ENCODE peak calls at places on chromosome 6, in four cellular contexts. One of them, this sample, is unnamed.

GRCh38 chr6:33205172-33206026 is 944 bp downstream of the HSD17B8 start:
- DNase-seq in MM.1S: peak
- DNase-seq in nephron progenitor cell: no peak
- DNase-seq in psoas muscle: peak
- DNase-seq in this sample: peak

GRCh38 chr6:82906489-82906888 is 159.2 kb downstream of the UBE3D start:
- DNase-seq in nephron progenitor cell: no peak
- DNase-seq in psoas muscle: no peak
- DNase-seq in MM.1S: peak
- DNase-seq in this sample: peak

GRCh38 chr6:7115452-7116223 is 7.9 kb downstream of the RREB1 start:
- DNase-seq in nephron progenitor cell: no peak
- DNase-seq in MM.1S: no peak
- DNase-seq in psoas muscle: no peak
- DNase-seq in this sample: no peak

GRCh38 chr6:55782275-55782674 is 93.1 kb downstream of the BMP5 start:
- DNase-seq in nephron progenitor cell: no peak
- DNase-seq in MM.1S: no peak
- DNase-seq in psoas muscle: no peak
- DNase-seq in this sample: peak

GRCh38 chr6:75326557-75327258 is 42.1 kb upstream of the TMEM30A start:
- DNase-seq in psoas muscle: no peak
- DNase-seq in MM.1S: no peak
- DNase-seq in nephron progenitor cell: no peak
- DNase-seq in this sample: peak

GRCh38 chr6:33123732-33124524 is 48.1 kb downstream of the HLA-DPB1 start:
- DNase-seq in psoas muscle: no peak
- DNase-seq in MM.1S: peak
- DNase-seq in nephron progenitor cell: peak
- DNase-seq in this sample: peak

GRCh38 chr6:158327216-158327615 is 15.0 kb downstream of the TULP4 start:
- DNase-seq in MM.1S: no peak
- DNase-seq in psoas muscle: no peak
- DNase-seq in nephron progenitor cell: no peak
- DNase-seq in this sample: no peak

GRCh38 chr6:150881911-150882481 is 16.5 kb downstream of the MTHFD1L start:
- DNase-seq in psoas muscle: no peak
- DNase-seq in nephron progenitor cell: no peak
- DNase-seq in MM.1S: no peak
- DNase-seq in this sample: peak

GRCh38 chr6:137933696-137934095 is 66.6 kb downstream of the TNFAIP3 start:
- DNase-seq in MM.1S: no peak
- DNase-seq in nephron progenitor cell: no peak
- DNase-seq in psoas muscle: peak
- DNase-seq in this sample: no peak

GRCh38 chr6:128731249-128732165 is 151.4 kb upstream of the LAMA2 start:
- DNase-seq in psoas muscle: no peak
- DNase-seq in nephron progenitor cell: peak
- DNase-seq in MM.1S: peak
- DNase-seq in this sample: peak

GRCh38 chr6:61868507-61869080 is 417.4 kb downstream of the KHDRBS2 start:
- DNase-seq in psoas muscle: no peak
- DNase-seq in nephron progenitor cell: no peak
- DNase-seq in MM.1S: no peak
- DNase-seq in this sample: no peak

GRCh38 chr6:142372348-142372747 is 70.5 kb downstream of the ADGRG6 start:
- DNase-seq in MM.1S: no peak
- DNase-seq in nephron progenitor cell: no peak
- DNase-seq in psoas muscle: no peak
- DNase-seq in this sample: no peak

GRCh38 chr6:24520929-24521546 is 26.3 kb downstream of the ALDH5A1 start:
- DNase-seq in MM.1S: peak
- DNase-seq in nephron progenitor cell: peak
- DNase-seq in psoas muscle: peak
- DNase-seq in this sample: peak

GRCh38 chr6:156859686-156860085 is 82.5 kb downstream of the ARID1B start:
- DNase-seq in MM.1S: no peak
- DNase-seq in psoas muscle: no peak
- DNase-seq in nephron progenitor cell: no peak
- DNase-seq in this sample: no peak

DNA sequence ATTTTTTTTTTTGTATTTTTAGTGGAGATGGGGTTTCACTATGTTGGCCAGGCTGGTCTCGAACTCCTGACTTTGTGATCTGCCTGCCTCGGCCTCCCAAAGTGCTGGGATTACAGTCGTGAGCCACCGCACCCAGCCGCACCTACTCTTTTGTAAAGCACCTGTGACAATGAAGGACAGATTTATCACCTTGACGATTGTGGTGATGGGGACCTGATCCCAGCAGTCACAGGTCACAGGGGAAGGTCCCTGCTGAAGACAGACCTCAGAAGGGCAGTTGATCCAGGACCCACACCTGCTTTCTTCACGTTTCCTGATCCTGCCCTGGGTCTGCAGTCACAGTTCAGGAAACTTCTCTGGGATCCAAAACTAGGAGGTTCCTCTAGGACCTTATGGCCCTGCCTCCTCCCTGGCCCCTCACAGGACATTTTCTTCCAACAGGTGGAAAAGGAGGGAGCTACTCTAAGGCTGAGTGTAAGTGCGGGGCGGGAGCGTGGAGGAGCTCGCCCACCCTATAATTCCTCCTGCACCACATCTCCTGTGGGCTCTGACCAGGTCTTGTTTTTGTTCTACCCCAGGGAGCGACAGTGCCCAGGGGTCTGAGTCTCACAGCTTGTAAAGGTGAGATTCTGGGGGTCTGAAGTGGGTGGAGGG is 2.8 kb downstream of the HLA-E start:
- DNase-seq in nephron progenitor cell: no peak
- DNase-seq in psoas muscle: no peak
- DNase-seq in MM.1S: no peak
- DNase-seq in this sample: no peak
- TF ChIP-seq CTCF in nephron progenitor cell: no peak
- TF ChIP-seq CTCF in psoas muscle: no peak
- TF ChIP-seq CTCF in MM.1S: no peak
- TF ChIP-seq CTCF in this sample: no peak

GRCh38 chr6:73747293-73747692 is 51.3 kb downstream of the CD109 start:
- DNase-seq in MM.1S: peak
- DNase-seq in psoas muscle: no peak
- DNase-seq in nephron progenitor cell: no peak
- DNase-seq in this sample: no peak
- TF ChIP-seq CTCF in MM.1S: no peak
- TF ChIP-seq CTCF in psoas muscle: no peak
- TF ChIP-seq CTCF in nephron progenitor cell: no peak
- TF ChIP-seq CTCF in this sample: no peak

DNA sequence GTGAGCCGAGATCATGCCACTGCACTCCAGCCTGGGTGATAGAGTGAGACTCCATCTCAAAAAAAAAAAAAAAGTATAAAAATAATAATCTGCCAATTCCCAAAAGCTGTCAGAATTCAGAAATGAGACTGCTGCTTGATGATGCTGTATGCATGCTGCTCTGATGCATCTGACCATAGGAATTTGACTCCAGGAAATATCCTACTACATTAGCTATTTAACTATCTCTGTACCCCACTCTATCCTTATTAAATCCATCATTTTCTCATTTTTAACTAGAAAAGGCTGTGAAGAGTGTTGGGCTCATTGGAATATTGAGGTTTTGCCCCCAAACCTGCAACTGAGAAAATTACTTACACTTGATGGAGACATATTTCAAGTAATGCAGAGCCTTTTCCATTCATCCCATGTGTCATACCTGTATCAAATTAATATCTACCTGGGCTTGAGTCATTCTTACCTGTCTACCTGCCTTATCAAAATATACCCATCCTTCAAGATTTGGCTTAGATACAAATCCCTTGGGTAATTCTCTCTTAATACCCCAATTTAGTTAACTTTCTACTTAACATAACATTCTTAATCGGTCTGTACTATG is 135.2 kb upstream of the PREP start:
- DNase-seq in MM.1S: no peak
- DNase-seq in nephron progenitor cell: no peak
- DNase-seq in psoas muscle: no peak
- DNase-seq in this sample: no peak
- TF ChIP-seq CTCF in MM.1S: no peak
- TF ChIP-seq CTCF in nephron progenitor cell: no peak
- TF ChIP-seq CTCF in psoas muscle: no peak
- TF ChIP-seq CTCF in this sample: no peak

GRCh38 chr6:131958095-131958494 is 6.9 kb upstream of the CCN2 start:
- DNase-seq in nephron progenitor cell: no peak
- DNase-seq in MM.1S: no peak
- DNase-seq in psoas muscle: no peak
- DNase-seq in this sample: no peak

GRCh38 chr6:131963063-131963462 is 11.9 kb upstream of the CCN2 start:
- DNase-seq in nephron progenitor cell: no peak
- DNase-seq in MM.1S: no peak
- DNase-seq in psoas muscle: no peak
- DNase-seq in this sample: no peak

GRCh38 chr6:131955876-131956275 is 4.7 kb upstream of the CCN2 start:
- DNase-seq in psoas muscle: no peak
- DNase-seq in MM.1S: no peak
- DNase-seq in nephron progenitor cell: no peak
- DNase-seq in this sample: no peak

GRCh38 chr6:131958551-131959470 is 7.6 kb upstream of the CCN2 start:
- DNase-seq in psoas muscle: no peak
- DNase-seq in nephron progenitor cell: no peak
- DNase-seq in MM.1S: no peak
- DNase-seq in this sample: no peak

GRCh38 chr6:131960371-131961133 is 9.4 kb upstream of the CCN2 start:
- DNase-seq in psoas muscle: no peak
- DNase-seq in MM.1S: peak
- DNase-seq in nephron progenitor cell: no peak
- DNase-seq in this sample: no peak
- TF ChIP-seq CTCF in psoas muscle: peak
- TF ChIP-seq CTCF in MM.1S: peak
- TF ChIP-seq CTCF in nephron progenitor cell: no peak
- TF ChIP-seq CTCF in this sample: peak

GRCh38 chr6:29916741-29917140 is 25.6 kb upstream of the HLA-A start:
- DNase-seq in psoas muscle: no peak
- DNase-seq in nephron progenitor cell: no peak
- DNase-seq in MM.1S: no peak
- DNase-seq in this sample: no peak

GRCh38 chr6:29912840-29913239 is 29.5 kb upstream of the HLA-A start:
- DNase-seq in MM.1S: no peak
- DNase-seq in nephron progenitor cell: no peak
- DNase-seq in psoas muscle: no peak
- DNase-seq in this sample: no peak

GRCh38 chr6:29919506-29919905 is 22.8 kb upstream of the HLA-A start:
- DNase-seq in nephron progenitor cell: no peak
- DNase-seq in MM.1S: no peak
- DNase-seq in psoas muscle: no peak
- DNase-seq in this sample: no peak

DNA sequence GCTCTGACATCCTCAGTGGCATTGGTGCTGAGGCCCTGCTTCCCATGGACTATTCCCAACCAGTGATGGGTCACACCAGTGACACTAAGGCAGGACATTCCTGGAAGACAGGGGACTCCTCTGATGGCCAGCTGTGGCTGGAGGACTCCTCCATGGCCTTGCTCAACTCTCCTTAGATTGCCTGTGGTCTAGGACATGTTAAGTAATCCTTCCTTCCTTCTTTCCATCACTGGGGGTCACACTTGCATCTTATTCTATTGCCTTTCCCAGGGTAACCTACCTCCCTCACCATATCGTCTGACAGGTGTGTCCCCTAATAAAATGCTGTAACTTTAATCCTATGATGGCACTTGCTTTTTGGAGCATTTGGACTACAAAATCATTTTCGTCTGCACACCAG is 24.5 kb upstream of the HLA-A start:
- DNase-seq in MM.1S: no peak
- DNase-seq in nephron progenitor cell: no peak
- DNase-seq in psoas muscle: no peak
- DNase-seq in this sample: no peak
- TF ChIP-seq CTCF in MM.1S: no peak
- TF ChIP-seq CTCF in nephron progenitor cell: no peak
- TF ChIP-seq CTCF in psoas muscle: no peak
- TF ChIP-seq CTCF in this sample: no peak

DNA sequence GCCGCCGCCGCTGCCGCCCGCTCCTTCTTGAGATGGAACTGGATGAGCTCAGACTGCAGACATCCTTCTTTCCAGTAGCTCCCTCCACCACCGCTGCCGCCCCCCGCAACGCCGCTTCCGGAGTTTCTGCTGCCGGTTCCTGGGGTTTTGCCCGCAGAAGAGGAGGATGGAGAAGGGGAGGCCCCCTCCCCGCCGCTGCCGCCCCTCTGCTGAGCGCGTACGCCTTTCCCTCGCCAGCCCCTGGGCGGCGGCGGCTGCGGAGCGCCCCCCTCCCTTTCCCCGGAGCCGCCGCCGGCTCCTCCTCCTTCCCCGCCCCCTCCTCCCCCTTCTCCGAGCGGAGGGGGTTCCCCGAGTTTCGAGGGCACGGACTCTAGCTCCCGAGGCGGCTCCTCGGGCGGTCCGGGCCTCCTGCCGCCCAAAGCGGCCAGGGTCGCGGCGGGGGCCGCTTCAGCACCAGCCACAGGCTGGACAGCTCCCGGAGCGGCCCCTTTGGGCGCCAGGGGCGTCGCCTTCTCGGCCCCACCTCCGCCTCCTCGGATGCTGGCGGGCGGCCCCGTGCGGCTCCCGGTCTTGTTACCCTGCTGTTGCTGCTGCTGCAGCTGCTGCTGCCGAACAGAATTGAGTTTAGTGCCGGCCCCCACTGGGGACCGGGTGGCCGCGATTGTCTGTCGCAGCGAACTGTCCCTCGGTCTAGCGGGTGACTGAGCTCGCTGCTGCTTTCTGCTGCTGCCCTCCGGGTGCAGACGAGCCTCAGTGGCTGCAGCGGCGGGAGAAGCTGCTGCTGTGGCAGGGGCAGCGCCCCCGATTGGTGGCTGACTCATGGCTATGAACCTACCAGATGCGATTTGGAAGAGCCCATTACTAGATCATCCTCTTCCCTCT is 3.1 kb downstream of the MTCL3 start:
- DNase-seq in psoas muscle: peak
- DNase-seq in MM.1S: peak
- DNase-seq in nephron progenitor cell: peak
- DNase-seq in this sample: peak
- TF ChIP-seq CTCF in psoas muscle: no peak
- TF ChIP-seq CTCF in MM.1S: no peak
- TF ChIP-seq CTCF in nephron progenitor cell: no peak
- TF ChIP-seq CTCF in this sample: no peak

GRCh38 chr6:43308101-43308989 is at the start of gene CRIP3:
- DNase-seq in psoas muscle: peak
- DNase-seq in nephron progenitor cell: peak
- DNase-seq in MM.1S: peak
- DNase-seq in this sample: peak
- TF ChIP-seq CTCF in psoas muscle: no peak
- TF ChIP-seq CTCF in nephron progenitor cell: peak
- TF ChIP-seq CTCF in MM.1S: peak
- TF ChIP-seq CTCF in this sample: peak

GRCh38 chr6:109073344-109074235 is 21.1 kb downstream of the SESN1 start:
- DNase-seq in nephron progenitor cell: peak
- DNase-seq in psoas muscle: no peak
- DNase-seq in MM.1S: peak
- DNase-seq in this sample: peak
- TF ChIP-seq CTCF in nephron progenitor cell: peak
- TF ChIP-seq CTCF in psoas muscle: peak
- TF ChIP-seq CTCF in MM.1S: peak
- TF ChIP-seq CTCF in this sample: peak